ENCODE peak calls at places on chromosome 1, in ten cellular contexts. W, S, V, R, H, L, X, N, G and F are unnamed samples. For H3K27me3, the result is how much of the 10 kb centered on the place peaks cover.

GRCh38 chr1:22055463-22055862 is 3.0 kb downstream of the CDC42 start:
- DNase-seq in W (no peak), S (no peak), V (no peak), R (no peak), H (no peak), L (no peak), X (no peak), N (no peak), G (no peak), F (no peak)

GRCh38 chr1:159851386-159851785 is 11.1 kb downstream of the VSIG8 start:
- DNase-seq in W (no peak), S (no peak), V (no peak), R (no peak), H (no peak), L (no peak), X (no peak), N (no peak), G (no peak), F (no peak)

GRCh38 chr1:16146888-16147614 is 8.8 kb downstream of the EPHA2 start:
- DNase-seq in W (no peak), S (peak), V (peak), R (no peak), H (no peak), L (no peak), X (no peak), N (no peak), G (no peak), F (no peak)

GRCh38 chr1:237154173-237154572 is 112.2 kb downstream of the RYR2 start:
- DNase-seq in W (no peak), S (no peak), V (no peak), R (no peak), H (no peak), L (no peak), X (peak), N (no peak), G (no peak), F (peak)

GRCh38 chr1:96309783-96310182 is 411.8 kb upstream of the PTBP2 start:
- DNase-seq in W (no peak), S (no peak), V (no peak), R (no peak), H (no peak), L (no peak), X (no peak), N (peak), G (no peak), F (peak)

GRCh38 chr1:64948905-64949833 is 17.2 kb downstream of the JAK1 start:
- DNase-seq in W (no peak), S (no peak), V (no peak), R (no peak), H (no peak), L (no peak), X (no peak), N (no peak), G (no peak), F (peak)

GRCh38 chr1:221740941-221741363 is 937 bp downstream of the DUSP10 start:
- DNase-seq in W (peak), S (no peak), V (no peak), R (no peak), H (no peak), L (peak), X (no peak), N (no peak), G (no peak), F (no peak)

GRCh38 chr1:25955553-25955952 is 42.3 kb downstream of the PAFAH2 start:
- DNase-seq in W (no peak), S (no peak), V (no peak), R (no peak), H (no peak), L (no peak), X (no peak), N (no peak), G (no peak), F (no peak)

GRCh38 chr1:99527078-99527477 is 118.8 kb upstream of the PALMD start:
- DNase-seq in W (no peak), S (no peak), V (no peak), R (no peak), H (no peak), L (no peak), X (no peak), N (no peak), G (no peak), F (peak)

GRCh38 chr1:230408971-230409370 is 17.2 kb downstream of the PGBD5 start:
- DNase-seq in W (no peak), S (no peak), V (no peak), R (no peak), H (no peak), L (no peak), X (no peak), N (no peak), G (no peak), F (peak)

GRCh38 chr1:211328866-211329265 is 2.2 kb downstream of the TRAF5 start:
- DNase-seq in W (no peak), S (no peak), V (no peak), R (no peak), H (no peak), L (no peak), X (no peak), N (no peak), G (no peak), F (no peak)
- H3K27me3 ChIP-seq in W (under half), S (under half), V (under half), R (under half), H (under half), L (under half), X (under half), N (under half), G (under half), F (under half)

DNA sequence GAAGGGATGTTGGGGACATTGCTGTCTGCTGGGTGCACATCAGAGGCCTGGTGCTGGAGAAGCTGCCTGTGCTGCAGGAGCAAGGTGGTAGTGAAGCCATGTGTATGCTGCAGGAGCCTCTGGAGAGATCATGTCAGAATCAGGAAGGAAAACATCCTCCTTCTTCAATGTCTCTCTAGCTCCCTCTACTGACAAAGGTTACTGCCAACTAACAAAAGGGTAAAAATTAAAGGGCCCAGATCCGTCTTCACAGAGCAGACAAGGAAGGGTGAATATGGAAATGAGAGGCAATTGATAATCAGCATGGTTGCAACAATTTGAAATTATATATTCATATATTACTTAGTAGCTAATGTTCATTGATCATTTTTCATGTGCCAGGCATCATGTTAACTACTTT is 32.2 kb downstream of the FAM177B start:
- DNase-seq in W (no peak), S (no peak), V (no peak), R (no peak), H (no peak), L (no peak), X (no peak), N (no peak), G (no peak), F (no peak)
- TF ChIP-seq CTCF in W (peak), S (no peak), V (no peak), R (no peak), H (no peak), L (no peak), X (no peak), N (no peak), G (no peak), F (peak)

DNA sequence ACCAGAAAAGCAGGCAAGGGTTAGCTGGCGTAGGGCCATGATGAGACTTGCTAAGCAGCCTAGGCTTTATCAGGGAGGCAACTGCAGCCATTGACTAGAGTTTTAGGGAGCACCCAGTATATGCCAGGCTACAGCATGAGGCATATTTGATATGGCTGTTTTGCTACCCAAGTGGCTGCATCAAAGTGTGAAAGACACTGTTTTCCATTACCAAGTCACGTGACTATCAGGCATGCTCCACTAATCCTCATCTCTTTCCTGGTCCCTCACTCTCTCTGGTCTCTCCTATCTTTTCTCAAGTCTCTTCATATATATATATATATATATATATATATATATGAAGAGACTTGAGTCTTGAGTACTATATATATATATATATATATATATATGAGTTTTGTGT is 206.7 kb upstream of the POU3F1 start:
- DNase-seq in W (no peak), S (no peak), V (peak), R (no peak), H (no peak), L (no peak), X (no peak), N (no peak), G (no peak), F (no peak)
- H3K27me3 ChIP-seq in W (under half), S (under half), V (under half), R (under half), H (under half), L (under half), X (under half), N (under half), G (half or more), F (under half)

GRCh38 chr1:183956559-183957188 is 80.9 kb downstream of the COLGALT2 start:
- DNase-seq in W (no peak), S (no peak), V (peak), R (peak), H (no peak), L (peak), X (no peak), N (peak), G (no peak), F (peak)
- TF ChIP-seq CTCF in W (no peak), S (no peak), V (peak), R (peak), H (no peak), L (peak), X (no peak), N (peak), G (no peak), F (peak)

GRCh38 chr1:156430305-156430704 is 61.3 kb downstream of the RHBG start:
- DNase-seq in W (no peak), S (no peak), V (peak), R (no peak), H (no peak), L (no peak), X (no peak), N (no peak), G (no peak), F (no peak)
- H3K27me3 ChIP-seq in W (half or more), S (under half), V (half or more), R (half or more), H (half or more), L (half or more), X (under half), N (half or more), G (half or more), F (half or more)